ENCODE peak calls at places on chromosomes 11 and 22, in seven cellular contexts. One of them, this sample, is unnamed.

GRCh38 chr11:17528181-17528691 is 16.0 kb downstream of the USH1C start:
- DNase-seq in RPMI7951: peak; percentile 17
- DNase-seq in T-cell: no peak
- DNase-seq in stimulated activated CD8-positive, alpha-beta memory T cell treated with anti-CD3 and anti-CD28 coated beads, Interleukin-4, amount 100 ng/mL, for 1 hour: no peak
- DNase-seq in activated naive CD4-positive, alpha-beta T cell: no peak
- DNase-seq in CD8-positive, alpha-beta memory T cell: peak; percentile 11
- DNase-seq in NCI-H1092 treated with DMSO at 0.1 percent for 48 hours: peak; percentile 82
- DNase-seq in this sample: no peak

GRCh38 chr11:81165164-81165563 is 1568.5 kb downstream of the FAM181B start:
- DNase-seq in CD8-positive, alpha-beta memory T cell: no peak
- DNase-seq in activated naive CD4-positive, alpha-beta T cell: no peak
- DNase-seq in T-cell: no peak
- DNase-seq in RPMI7951: no peak
- DNase-seq in NCI-H1092 treated with DMSO at 0.1 percent for 48 hours: no peak
- DNase-seq in stimulated activated CD8-positive, alpha-beta memory T cell treated with anti-CD3 and anti-CD28 coated beads, Interleukin-4, amount 100 ng/mL, for 1 hour: no peak
- DNase-seq in this sample: no peak

GRCh38 chr11:45409587-45409986 is 123.4 kb upstream of the SYT13 start:
- DNase-seq in stimulated activated CD8-positive, alpha-beta memory T cell treated with anti-CD3 and anti-CD28 coated beads, Interleukin-4, amount 100 ng/mL, for 1 hour: no peak
- DNase-seq in T-cell: no peak
- DNase-seq in CD8-positive, alpha-beta memory T cell: no peak
- DNase-seq in RPMI7951: no peak
- DNase-seq in activated naive CD4-positive, alpha-beta T cell: no peak
- DNase-seq in NCI-H1092 treated with DMSO at 0.1 percent for 48 hours: no peak
- DNase-seq in this sample: no peak

GRCh38 chr11:28536504-28537267 is 428.5 kb downstream of the METTL15 start:
- DNase-seq in T-cell: no peak
- DNase-seq in CD8-positive, alpha-beta memory T cell: no peak
- DNase-seq in NCI-H1092 treated with DMSO at 0.1 percent for 48 hours: no peak
- DNase-seq in RPMI7951: no peak
- DNase-seq in stimulated activated CD8-positive, alpha-beta memory T cell treated with anti-CD3 and anti-CD28 coated beads, Interleukin-4, amount 100 ng/mL, for 1 hour: no peak
- DNase-seq in activated naive CD4-positive, alpha-beta T cell: no peak
- DNase-seq in this sample: no peak

GRCh38 chr11:2393111-2393868 is 7.3 kb upstream of the TSSC4 start:
- DNase-seq in stimulated activated CD8-positive, alpha-beta memory T cell treated with anti-CD3 and anti-CD28 coated beads, Interleukin-4, amount 100 ng/mL, for 1 hour: no peak
- DNase-seq in activated naive CD4-positive, alpha-beta T cell: no peak
- DNase-seq in CD8-positive, alpha-beta memory T cell: no peak
- DNase-seq in RPMI7951: no peak
- DNase-seq in NCI-H1092 treated with DMSO at 0.1 percent for 48 hours: no peak
- DNase-seq in T-cell: no peak
- DNase-seq in this sample: no peak

GRCh38 chr11:3669742-3670183 is 1.4 kb downstream of the CHRNA10 start:
- DNase-seq in RPMI7951: no peak
- DNase-seq in CD8-positive, alpha-beta memory T cell: no peak
- DNase-seq in NCI-H1092 treated with DMSO at 0.1 percent for 48 hours: no peak
- DNase-seq in stimulated activated CD8-positive, alpha-beta memory T cell treated with anti-CD3 and anti-CD28 coated beads, Interleukin-4, amount 100 ng/mL, for 1 hour: no peak
- DNase-seq in activated naive CD4-positive, alpha-beta T cell: no peak
- DNase-seq in T-cell: no peak
- DNase-seq in this sample: no peak

GRCh38 chr11:75280227-75280671 is 39.7 kb downstream of the TPBGL start:
- DNase-seq in RPMI7951: peak; percentile 64
- DNase-seq in stimulated activated CD8-positive, alpha-beta memory T cell treated with anti-CD3 and anti-CD28 coated beads, Interleukin-4, amount 100 ng/mL, for 1 hour: peak; percentile 49
- DNase-seq in T-cell: peak; percentile 46
- DNase-seq in CD8-positive, alpha-beta memory T cell: peak; percentile 51
- DNase-seq in activated naive CD4-positive, alpha-beta T cell: peak; percentile 66
- DNase-seq in NCI-H1092 treated with DMSO at 0.1 percent for 48 hours: peak; percentile 74
- DNase-seq in this sample: peak; percentile 19

GRCh38 chr22:33867118-33867863 is 53.0 kb downstream of the LARGE1 start:
- DNase-seq in RPMI7951: peak; percentile 2
- DNase-seq in stimulated activated CD8-positive, alpha-beta memory T cell treated with anti-CD3 and anti-CD28 coated beads, Interleukin-4, amount 100 ng/mL, for 1 hour: no peak
- DNase-seq in CD8-positive, alpha-beta memory T cell: no peak
- DNase-seq in activated naive CD4-positive, alpha-beta T cell: no peak
- DNase-seq in NCI-H1092 treated with DMSO at 0.1 percent for 48 hours: no peak
- DNase-seq in T-cell: no peak
- DNase-seq in this sample: no peak

GRCh38 chr22:49166211-49166610 is 661.5 kb downstream of the BRD1 start:
- DNase-seq in activated naive CD4-positive, alpha-beta T cell: no peak
- DNase-seq in CD8-positive, alpha-beta memory T cell: no peak
- DNase-seq in NCI-H1092 treated with DMSO at 0.1 percent for 48 hours: no peak
- DNase-seq in T-cell: no peak
- DNase-seq in stimulated activated CD8-positive, alpha-beta memory T cell treated with anti-CD3 and anti-CD28 coated beads, Interleukin-4, amount 100 ng/mL, for 1 hour: no peak
- DNase-seq in RPMI7951: no peak
- DNase-seq in this sample: no peak

GRCh38 chr22:45397806-45398205 is 15.6 kb downstream of the SMC1B start:
- DNase-seq in NCI-H1092 treated with DMSO at 0.1 percent for 48 hours: no peak
- DNase-seq in T-cell: no peak
- DNase-seq in stimulated activated CD8-positive, alpha-beta memory T cell treated with anti-CD3 and anti-CD28 coated beads, Interleukin-4, amount 100 ng/mL, for 1 hour: no peak
- DNase-seq in RPMI7951: no peak
- DNase-seq in CD8-positive, alpha-beta memory T cell: no peak
- DNase-seq in activated naive CD4-positive, alpha-beta T cell: no peak
- DNase-seq in this sample: no peak

GRCh38 chr11:2511421-2512369 is 66.9 kb downstream of the KCNQ1 start:
- DNase-seq in stimulated activated CD8-positive, alpha-beta memory T cell treated with anti-CD3 and anti-CD28 coated beads, Interleukin-4, amount 100 ng/mL, for 1 hour: no peak
- DNase-seq in CD8-positive, alpha-beta memory T cell: no peak
- DNase-seq in RPMI7951: no peak
- DNase-seq in NCI-H1092 treated with DMSO at 0.1 percent for 48 hours: no peak
- DNase-seq in T-cell: no peak
- DNase-seq in activated naive CD4-positive, alpha-beta T cell: no peak
- DNase-seq in this sample: no peak

GRCh38 chr11:84384637-84385227 is 1098.6 kb upstream of the CCDC90B start:
- DNase-seq in stimulated activated CD8-positive, alpha-beta memory T cell treated with anti-CD3 and anti-CD28 coated beads, Interleukin-4, amount 100 ng/mL, for 1 hour: no peak
- DNase-seq in activated naive CD4-positive, alpha-beta T cell: no peak
- DNase-seq in T-cell: no peak
- DNase-seq in CD8-positive, alpha-beta memory T cell: no peak
- DNase-seq in RPMI7951: peak; percentile 5
- DNase-seq in NCI-H1092 treated with DMSO at 0.1 percent for 48 hours: peak; percentile 57
- DNase-seq in this sample: no peak

GRCh38 chr11:57422669-57423068 is 4.3 kb downstream of the SLC43A3 start:
- DNase-seq in T-cell: no peak
- DNase-seq in CD8-positive, alpha-beta memory T cell: no peak
- DNase-seq in stimulated activated CD8-positive, alpha-beta memory T cell treated with anti-CD3 and anti-CD28 coated beads, Interleukin-4, amount 100 ng/mL, for 1 hour: no peak
- DNase-seq in NCI-H1092 treated with DMSO at 0.1 percent for 48 hours: no peak
- DNase-seq in RPMI7951: no peak
- DNase-seq in activated naive CD4-positive, alpha-beta T cell: no peak
- DNase-seq in this sample: no peak

GRCh38 chr11:65854161-65854592 is 3.8 kb downstream of the CFL1 start:
- DNase-seq in NCI-H1092 treated with DMSO at 0.1 percent for 48 hours: no peak
- DNase-seq in activated naive CD4-positive, alpha-beta T cell: no peak
- DNase-seq in stimulated activated CD8-positive, alpha-beta memory T cell treated with anti-CD3 and anti-CD28 coated beads, Interleukin-4, amount 100 ng/mL, for 1 hour: no peak
- DNase-seq in RPMI7951: no peak
- DNase-seq in CD8-positive, alpha-beta memory T cell: no peak
- DNase-seq in T-cell: no peak
- DNase-seq in this sample: no peak

GRCh38 chr22:50178871-50179869 is 6.5 kb upstream of the TRABD start:
- DNase-seq in RPMI7951: no peak
- DNase-seq in NCI-H1092 treated with DMSO at 0.1 percent for 48 hours: no peak
- DNase-seq in CD8-positive, alpha-beta memory T cell: no peak
- DNase-seq in activated naive CD4-positive, alpha-beta T cell: no peak
- DNase-seq in stimulated activated CD8-positive, alpha-beta memory T cell treated with anti-CD3 and anti-CD28 coated beads, Interleukin-4, amount 100 ng/mL, for 1 hour: no peak
- DNase-seq in T-cell: no peak
- DNase-seq in this sample: no peak